ENCODE peak calls at places on chromosome 1, in six cellular contexts. M is NCI-H69; A is activated CD4-positive, alpha-beta memory T cell treated with anti-CD3 and anti-CD28 coated beads for 36 hours; Y is GM06990; V is AG10803; D is COR-L47. N is an unnamed sample.

GRCh38 chr1:110477041-110477440 is 26.1 kb downstream of the PROK1 start:
- DNase-seq in M (no peak), A (no peak), Y (no peak), V (peak), D (no peak), N (no peak)

GRCh38 chr1:163361123-163361934 is 39.6 kb downstream of the NUF2 start:
- DNase-seq in M (peak), A (peak), Y (no peak), V (no peak), D (peak), N (no peak)

GRCh38 chr1:207922554-207922953 is 11.6 kb upstream of the CD34 start:
- DNase-seq in M (no peak), A (no peak), Y (no peak), V (no peak), D (no peak), N (no peak)

GRCh38 chr1:9150582-9151290 is 21.8 kb upstream of the GPR157 start:
- DNase-seq in M (no peak), A (no peak), Y (no peak), V (peak), D (no peak), N (no peak)

GRCh38 chr1:182317489-182318180 is 74.0 kb downstream of the GLUL start:
- DNase-seq in M (peak), A (no peak), Y (no peak), V (no peak), D (no peak), N (no peak)

GRCh38 chr1:172827841-172828240 is 168.9 kb downstream of the FASLG start:
- DNase-seq in M (no peak), A (no peak), Y (no peak), V (no peak), D (no peak), N (no peak)

GRCh38 chr1:31521761-31522555 is 54.4 kb upstream of the TINAGL1 start:
- DNase-seq in M (no peak), A (no peak), Y (no peak), V (no peak), D (no peak), N (no peak)

GRCh38 chr1:119046429-119047039 is 58.4 kb upstream of the TBX15 start:
- DNase-seq in M (no peak), A (no peak), Y (no peak), V (peak), D (no peak), N (no peak)

GRCh38 chr1:208101661-208102431 is 142.3 kb downstream of the PLXNA2 start:
- DNase-seq in M (peak), A (no peak), Y (no peak), V (peak), D (peak), N (no peak)

GRCh38 chr1:34984435-34985062 is 598 bp downstream of the TMEM35B start:
- DNase-seq in M (peak), A (no peak), Y (no peak), V (peak), D (peak), N (no peak)

GRCh38 chr1:231584117-231584516 is 42.5 kb upstream of the DISC1 start:
- DNase-seq in M (peak), A (no peak), Y (no peak), V (peak), D (peak), N (no peak)

GRCh38 chr1:88327391-88328267 is 356.4 kb upstream of the PKN2 start:
- DNase-seq in M (no peak), A (no peak), Y (peak), V (peak), D (no peak), N (no peak)

GRCh38 chr1:243291287-243291686 is 35.4 kb downstream of the SDCCAG8 start:
- DNase-seq in M (no peak), A (no peak), Y (no peak), V (peak), D (no peak), N (no peak)

GRCh38 chr1:58162952-58163550 is 383.5 kb downstream of the OMA1 start:
- DNase-seq in M (peak), A (no peak), Y (no peak), V (peak), D (peak), N (no peak)

GRCh38 chr1:25904942-25905679 is 1.1 kb downstream of the STMN1 start:
- DNase-seq in M (peak), A (peak), Y (peak), V (peak), D (peak), N (peak)

GRCh38 chr1:208253177-208253576 is 9.0 kb upstream of the PLXNA2 start:
- DNase-seq in M (no peak), A (no peak), Y (no peak), V (no peak), D (no peak), N (no peak)

GRCh38 chr1:3902111-3902511 is 2.0 kb upstream of the C1orf174 start:
- DNase-seq in M (no peak), A (peak), Y (no peak), V (no peak), D (no peak), N (no peak)

GRCh38 chr1:70034403-70034802 is 171.0 kb downstream of the LRRC40 start:
- DNase-seq in M (peak), A (no peak), Y (no peak), V (peak), D (peak), N (no peak)

GRCh38 chr1:224509881-224510280 is 75.3 kb upstream of the WDR26 start:
- DNase-seq in M (no peak), A (no peak), Y (no peak), V (no peak), D (no peak), N (no peak)

GRCh38 chr1:56511323-56511722 is 68.0 kb downstream of the PLPP3 start:
- DNase-seq in M (no peak), A (no peak), Y (no peak), V (no peak), D (no peak), N (no peak)

GRCh38 chr1:156167536-156167935 is 14.2 kb downstream of the SEMA4A start:
- DNase-seq in M (no peak), A (no peak), Y (no peak), V (peak), D (no peak), N (no peak)

GRCh38 chr1:8384088-8384487 is 66.2 kb downstream of the SLC45A1 start:
- DNase-seq in M (no peak), A (no peak), Y (no peak), V (no peak), D (no peak), N (no peak)

GRCh38 chr1:235917267-235917811 is 50.6 kb upstream of the LYST start:
- DNase-seq in M (peak), A (peak), Y (no peak), V (peak), D (no peak), N (peak)

GRCh38 chr1:244226440-244226839 is 175.4 kb downstream of the ZBTB18 start:
- DNase-seq in M (no peak), A (no peak), Y (no peak), V (no peak), D (no peak), N (no peak)

GRCh38 chr1:156212833-156213643 is at the start of gene PMF1:
- DNase-seq in M (peak), A (peak), Y (peak), V (peak), D (peak), N (peak)

GRCh38 chr1:203768158-203768725 is 3.3 kb downstream of the LAX1 start:
- DNase-seq in M (no peak), A (peak), Y (no peak), V (no peak), D (no peak), N (no peak)

GRCh38 chr1:208192989-208193388 is 51.2 kb downstream of the PLXNA2 start:
- DNase-seq in M (no peak), A (no peak), Y (no peak), V (peak), D (no peak), N (no peak)

GRCh38 chr1:93109578-93109977 is 30.5 kb downstream of the MTF2 start:
- DNase-seq in M (peak), A (no peak), Y (no peak), V (no peak), D (no peak), N (no peak)

GRCh38 chr1:214583824-214584554 is 19.0 kb upstream of the CENPF start:
- DNase-seq in M (no peak), A (no peak), Y (no peak), V (no peak), D (no peak), N (no peak)

GRCh38 chr1:86993269-86993985 is 79.0 kb downstream of the HS2ST1 start:
- DNase-seq in M (peak), A (no peak), Y (no peak), V (no peak), D (no peak), N (no peak)

GRCh38 chr1:59671066-59671952 is 143.4 kb upstream of the HOOK1 start:
- DNase-seq in M (no peak), A (no peak), Y (no peak), V (no peak), D (no peak), N (no peak)

GRCh38 chr1:208233546-208233945 is 10.6 kb downstream of the PLXNA2 start:
- DNase-seq in M (peak), A (no peak), Y (no peak), V (no peak), D (peak), N (no peak)

GRCh38 chr1:18957136-18957521 is 653 bp upstream of the IFFO2 start:
- DNase-seq in M (no peak), A (peak), Y (no peak), V (no peak), D (no peak), N (no peak)

GRCh38 chr1:8420318-8420717 is 102.4 kb downstream of the SLC45A1 start:
- DNase-seq in M (no peak), A (no peak), Y (no peak), V (no peak), D (no peak), N (no peak)

GRCh38 chr1:114756009-114756892 is 1.5 kb downstream of the CSDE1 start:
- DNase-seq in M (no peak), A (no peak), Y (peak), V (no peak), D (no peak), N (no peak)

GRCh38 chr1:33334081-33334552 is 13.2 kb upstream of the A3GALT2 start:
- DNase-seq in M (no peak), A (no peak), Y (no peak), V (peak), D (no peak), N (no peak)

GRCh38 chr1:202046227-202046626 is 35.8 kb downstream of the ELF3 start:
- DNase-seq in M (peak), A (no peak), Y (no peak), V (no peak), D (peak), N (no peak)